ENCODE peak calls at places on chromosomes 12 and 14, in five cellular contexts. R is CD4-positive, alpha-beta memory T cell; Z is thyroid gland; X is mammary epithelial cell; G is PC-9. S is an unnamed sample.

GRCh38 chr12:125300249-125300648 is 235.0 kb downstream of the AACS start:
- DNase-seq in R (no peak), X (no peak), Z (no peak), G (no peak), S (no peak)

GRCh38 chr14:54486685-54487084 is 2.1 kb downstream of the GMFB start:
- DNase-seq in R (no peak), X (no peak), Z (no peak), G (no peak), S (no peak)

GRCh38 chr12:6575648-6576047 is 7.6 kb upstream of the NOP2 start:
- DNase-seq in X (no peak), R (no peak), G (no peak), Z (no peak), S (no peak)

GRCh38 chr14:60642270-60642789 is 6.9 kb downstream of the SIX1 start:
- DNase-seq in Z (no peak), G (no peak), X (no peak), R (no peak), S (no peak)

GRCh38 chr12:7588703-7589329 is 76.9 kb downstream of the APOBEC1 start:
- DNase-seq in G (peak; percentile 58), X (peak; percentile 61), R (peak; percentile 45), Z (peak; percentile 35), S (peak; percentile 29)

GRCh38 chr12:64669270-64669842 is 59.1 kb downstream of the RASSF3 start:
- DNase-seq in R (peak; percentile 82), X (peak; percentile 17), G (peak; percentile 58), Z (peak; percentile 17), S (no peak)

GRCh38 chr14:55323910-55324309 is 52.7 kb downstream of the FBXO34 start:
- DNase-seq in Z (no peak), R (no peak), X (no peak), G (no peak), S (no peak)

GRCh38 chr14:39169541-39169900 is 612 bp downstream of the TRAPPC6B start:
- DNase-seq in X (peak; percentile 39), G (no peak), R (no peak), Z (peak; percentile 52), S (no peak)

GRCh38 chr12:67843257-67843656 is 146.0 kb upstream of the IFNG-AS1 start:
- DNase-seq in R (no peak), G (no peak), X (no peak), Z (no peak), S (no peak)

GRCh38 chr14:24674204-24674970 is 40.4 kb upstream of the GZMB start:
- DNase-seq in Z (no peak), X (no peak), R (peak; percentile 35), G (no peak), S (no peak)

GRCh38 chr12:68924546-68924945 is 8.4 kb downstream of the CPM start:
- DNase-seq in G (no peak), R (no peak), X (peak; percentile 15), Z (no peak), S (no peak)

GRCh38 chr12:71440393-71441349 is 1.1 kb downstream of the LGR5 start:
- DNase-seq in X (no peak), G (no peak), R (no peak), Z (no peak), S (no peak)

GRCh38 chr12:52380271-52380694 is 5.2 kb downstream of the KRT84 start:
- DNase-seq in Z (peak; percentile 62), X (peak; percentile 58), G (peak; percentile 47), R (no peak), S (no peak)

GRCh38 chr12:62900686-62901272 is 34.2 kb downstream of the PPM1H start:
- DNase-seq in R (no peak), Z (no peak), G (no peak), X (no peak), S (no peak)

GRCh38 chr12:25249951-25250738 is 584 bp downstream of the KRAS start:
- DNase-seq in G (peak; percentile 46), X (no peak), Z (peak; percentile 52), R (peak; percentile 41), S (peak; percentile 33)

GRCh38 chr14:32345311-32345771 is 16.2 kb downstream of the AKAP6 start:
- DNase-seq in X (peak; percentile 74), G (no peak), R (no peak), Z (no peak), S (no peak)

GRCh38 chr12:25615119-25615518 is 62.0 kb upstream of the LMNTD1 start:
- DNase-seq in Z (no peak), R (no peak), G (peak; percentile 19), X (peak; percentile 77), S (no peak)

DNA sequence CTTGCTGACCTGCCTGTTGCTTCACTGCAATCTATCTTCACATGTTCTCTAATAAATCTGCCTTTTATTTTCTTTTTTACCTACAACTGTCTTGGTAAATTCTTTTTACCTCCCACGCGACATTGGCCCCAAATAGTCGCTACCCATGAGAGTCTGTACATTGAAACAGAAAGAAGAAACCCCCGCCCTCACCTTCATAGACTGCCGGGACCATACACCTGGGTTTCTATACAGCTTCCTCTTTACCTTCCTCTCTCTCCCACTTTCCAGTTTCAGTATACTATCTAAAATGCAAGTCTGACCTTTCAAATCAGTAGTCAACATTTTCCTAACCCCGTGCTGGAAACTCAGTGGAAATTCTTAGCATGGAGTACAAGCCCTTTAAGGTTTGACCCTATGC is 4.8 kb downstream of the SLC8A3 start:
- DNase-seq in R (no peak), G (no peak), X (no peak), Z (no peak), S (no peak)
- H3K4me1 ChIP-seq in R (peaks cover 20% of the 10 kb centered on the region), G (no peaks in the 10 kb centered on the region), X (peaks cover 7% of the 10 kb centered on the region), Z (peaks cover 12% of the 10 kb centered on the region), S (peaks cover 11% of the 10 kb centered on the region)

DNA sequence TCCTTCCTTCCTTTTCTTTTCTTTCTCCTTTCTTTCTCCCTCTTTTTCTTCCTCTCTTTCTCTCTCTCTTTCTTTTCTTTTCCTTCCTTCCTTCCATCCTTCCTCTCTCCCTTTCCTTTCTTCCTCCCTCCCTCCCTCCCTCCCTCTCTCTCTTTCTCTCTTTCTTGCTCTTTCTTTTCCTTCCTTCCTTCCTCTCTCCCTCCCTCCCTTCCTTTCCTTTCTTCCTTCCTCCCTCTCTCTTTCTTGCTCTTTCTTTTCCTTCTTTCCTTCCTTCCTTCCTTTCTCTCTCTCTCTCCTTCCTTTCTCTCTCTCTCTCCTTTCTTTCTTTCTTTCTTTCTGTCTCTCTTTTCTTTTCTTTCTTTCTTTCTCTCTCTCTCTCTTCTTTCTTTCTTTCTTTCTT is 207.6 kb downstream of the ATP23 start:
- DNase-seq in R (no peak), X (no peak), Z (no peak), G (no peak), S (no peak)
- H3K4me1 ChIP-seq in R (no peaks in the 10 kb centered on the region), X (no peaks in the 10 kb centered on the region), Z (no peaks in the 10 kb centered on the region), G (peaks cover 7% of the 10 kb centered on the region), S (no peaks in the 10 kb centered on the region)

DNA sequence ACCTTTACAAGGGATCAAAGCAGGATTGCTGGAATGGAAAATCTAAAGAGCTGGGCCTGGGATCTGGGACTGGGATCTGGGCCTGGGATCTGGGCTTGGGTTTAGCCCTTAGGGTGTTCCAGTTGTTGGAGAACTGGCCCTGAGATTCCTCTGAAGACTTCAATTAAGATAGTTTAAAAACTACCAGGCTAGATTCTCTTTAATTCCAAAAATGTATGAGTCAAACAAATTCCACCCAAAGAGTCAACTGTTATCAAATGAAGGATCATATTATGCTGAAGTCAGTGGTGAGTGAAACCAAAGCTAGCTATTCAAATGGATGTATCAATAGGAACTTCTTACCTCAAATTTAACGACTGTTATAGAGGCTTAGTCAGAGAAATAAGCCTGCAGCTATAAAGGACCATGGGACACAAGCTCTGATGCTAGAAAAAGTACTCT is 40.5 kb downstream of the LIMA1 start:
- DNase-seq in R (no peak), G (no peak), X (peak; percentile 58), Z (no peak), S (no peak)
- H3K4me1 ChIP-seq in R (no peaks in the 10 kb centered on the region), G (peaks cover 91% of the 10 kb centered on the region), X (peaks cover 25% of the 10 kb centered on the region), Z (peaks cover 20% of the 10 kb centered on the region), S (peaks cover 50% of the 10 kb centered on the region)

DNA sequence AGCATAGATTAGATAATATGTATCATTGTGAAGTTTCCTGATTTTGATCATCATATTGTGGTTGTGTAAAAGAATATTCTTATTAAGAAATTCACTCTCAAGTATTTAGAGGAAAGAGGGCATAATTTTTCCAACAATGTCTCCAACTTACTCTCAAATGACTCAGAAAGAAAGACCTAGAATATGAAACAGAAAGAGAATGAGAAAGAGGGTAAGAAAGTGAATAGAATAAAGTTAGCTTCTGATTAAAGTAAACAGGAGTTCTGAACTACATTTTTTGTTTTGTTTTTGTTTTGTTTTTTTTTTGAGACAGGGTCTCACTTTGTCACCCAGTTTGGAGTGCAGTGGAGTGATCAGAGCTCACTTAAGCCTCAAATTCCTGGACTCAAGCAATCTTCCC is 123.0 kb downstream of the CPNE8 start:
- DNase-seq in R (no peak), Z (no peak), G (no peak), X (no peak), S (no peak)
- H3K4me1 ChIP-seq in R (no peaks in the 10 kb centered on the region), Z (no peaks in the 10 kb centered on the region), G (no peaks in the 10 kb centered on the region), X (no peaks in the 10 kb centered on the region), S (no peaks in the 10 kb centered on the region)

DNA sequence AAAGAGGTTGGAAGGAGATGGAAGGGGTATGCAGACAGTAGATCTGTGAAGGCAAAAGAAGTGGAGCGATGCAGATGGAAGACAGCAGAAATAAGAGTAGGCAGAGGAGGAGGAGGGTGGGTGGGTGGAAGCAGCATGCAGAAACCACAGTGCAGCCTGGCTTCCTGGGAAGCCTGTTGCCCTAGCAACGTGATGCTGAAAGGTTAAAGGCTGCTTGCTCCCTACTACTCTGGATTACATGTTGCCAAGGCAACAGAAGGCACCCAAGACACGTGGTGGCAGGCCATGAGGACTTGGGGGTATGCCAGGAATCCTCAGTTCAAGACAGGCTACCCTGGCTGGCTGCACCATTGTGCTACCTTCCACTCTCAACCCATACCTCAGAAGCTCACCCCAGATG is 129.6 kb downstream of the GRIN2B start:
- DNase-seq in Z (no peak), X (no peak), G (no peak), R (no peak), S (no peak)
- H3K4me1 ChIP-seq in Z (no peaks in the 10 kb centered on the region), X (no peaks in the 10 kb centered on the region), G (no peaks in the 10 kb centered on the region), R (no peaks in the 10 kb centered on the region), S (no peaks in the 10 kb centered on the region)

GRCh38 chr12:50618864-50619609 is 114.3 kb downstream of the DIP2B start:
- DNase-seq in X (peak; percentile 79), R (no peak), Z (no peak), G (peak; percentile 71), S (peak; percentile 58)
- H3K4me1 ChIP-seq in X (peaks cover 78% of the 10 kb centered on the region), R (peaks cover 28% of the 10 kb centered on the region), Z (peaks cover 30% of the 10 kb centered on the region), G (peaks cover 79% of the 10 kb centered on the region), S (peaks cover 72% of the 10 kb centered on the region)

GRCh38 chr12:22285871-22286270 is 48.6 kb downstream of the ST8SIA1 start:
- DNase-seq in Z (no peak), X (no peak), G (no peak), R (no peak), S (no peak)

GRCh38 chr12:22283006-22283506 is 51.5 kb downstream of the ST8SIA1 start:
- DNase-seq in R (no peak), G (peak; percentile 5), Z (no peak), X (peak; percentile 66), S (no peak)

GRCh38 chr12:22282283-22282682 is 52.2 kb downstream of the ST8SIA1 start:
- DNase-seq in R (no peak), G (no peak), X (peak; percentile 65), Z (no peak), S (peak; percentile 54)

GRCh38 chr12:22284871-22285270 is 49.6 kb downstream of the ST8SIA1 start:
- DNase-seq in Z (no peak), G (no peak), R (no peak), X (no peak), S (no peak)

DNA sequence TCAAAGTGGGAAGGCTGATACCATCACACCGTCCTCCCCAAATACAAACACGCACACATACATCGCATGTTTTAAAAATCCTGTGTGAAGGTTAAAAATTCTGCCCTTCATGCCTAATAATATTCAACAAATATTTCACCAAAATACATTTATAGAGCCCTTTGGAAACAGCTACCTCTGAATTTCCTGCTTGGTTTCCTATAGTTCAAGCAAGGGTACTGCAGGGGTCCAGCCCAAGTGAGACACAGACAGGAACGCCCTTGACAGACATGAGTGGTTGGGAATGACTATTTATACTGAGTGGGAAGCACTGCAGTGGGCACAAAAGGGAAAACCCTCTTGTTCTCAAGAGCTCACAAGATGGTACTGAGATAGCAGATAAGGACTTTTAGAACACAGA is 51.0 kb downstream of the ST8SIA1 start:
- DNase-seq in X (no peak), G (no peak), R (no peak), Z (no peak), S (no peak)
- H3K4me1 ChIP-seq in X (peaks cover 40% of the 10 kb centered on the region), G (peaks cover 13% of the 10 kb centered on the region), R (peaks cover 12% of the 10 kb centered on the region), Z (no peaks in the 10 kb centered on the region), S (peaks cover 29% of the 10 kb centered on the region)

S was measured in SJSA1.